ENCODE peak calls at places on chromosomes 4 and X, in nine cellular contexts. W is fibroblast of the conjunctiva; R is foreskin fibroblast; B is activated effector memory CD4-positive, alpha-beta T cell treated with Interleukin-2 at 50 U/mL for 16 hours; O is heart right ventricle; A is WTC11; N is neuronal stem cell; Z is HT-29; F is HFF-Myc. K is an unnamed sample.

GRCh38 chr4:14410469-14410868 is 591.8 kb upstream of the CPEB2 start:
- DNase-seq in W (no peak), R (no peak), B (no peak), O (no peak), A (no peak), N (no peak), Z (no peak), F (no peak), K (no peak)

GRCh38 chr4:111813565-111814140 is 331.6 kb upstream of the FAM241A start:
- DNase-seq in W (no peak), R (no peak), B (no peak), O (no peak), A (no peak), N (no peak), Z (no peak), F (no peak), K (no peak)

GRCh38 chr4:136687118-136687517 is 845.2 kb downstream of the PCDH18 start:
- DNase-seq in W (no peak), R (no peak), B (no peak), O (no peak), A (peak), N (no peak), Z (peak), F (no peak), K (no peak)

GRCh38 chr4:108480881-108481280 is 139.5 kb upstream of the RPL34 start:
- DNase-seq in W (no peak), R (no peak), B (no peak), O (no peak), A (no peak), N (no peak), Z (no peak), F (no peak), K (no peak)

GRCh38 chr4:7052923-7053715 is 9.9 kb downstream of the TADA2B start:
- DNase-seq in W (no peak), R (peak), B (no peak), O (peak), A (no peak), N (no peak), Z (no peak), F (no peak), K (peak)

GRCh38 chr4:83561381-83561780 is 25.5 kb downstream of the GPAT3 start:
- DNase-seq in W (peak), R (peak), B (no peak), O (no peak), A (no peak), N (no peak), Z (peak), F (no peak), K (no peak)

GRCh38 chrX:110008001-110008635 is 5.2 kb downstream of the TMEM164 start:
- DNase-seq in W (no peak), R (no peak), B (no peak), O (no peak), A (no peak), N (no peak), Z (no peak), F (no peak), K (no peak)

GRCh38 chr4:87299898-87300297 is 22.8 kb downstream of the HSD17B13 start:
- DNase-seq in W (no peak), R (no peak), B (no peak), O (no peak), A (no peak), N (no peak), Z (no peak), F (no peak), K (no peak)

GRCh38 chr4:1503583-1504471 is 97.6 kb upstream of the NKX1-1 start:
- DNase-seq in W (no peak), R (no peak), B (no peak), O (no peak), A (peak), N (no peak), Z (no peak), F (no peak), K (no peak)

GRCh38 chrX:15055146-15055930 is 182.1 kb downstream of the MOSPD2 start:
- DNase-seq in W (no peak), R (peak), B (no peak), O (no peak), A (no peak), N (no peak), Z (no peak), F (no peak), K (no peak)

GRCh38 chrX:130909469-130910136 is 6.6 kb upstream of the ENOX2 start:
- DNase-seq in W (no peak), R (no peak), B (no peak), O (no peak), A (no peak), N (no peak), Z (no peak), F (no peak), K (no peak)

GRCh38 chrX:138745215-138745614 is 33.7 kb upstream of the FGF13 start:
- DNase-seq in W (peak), R (peak), B (no peak), O (no peak), A (no peak), N (peak), Z (peak), F (peak), K (no peak)

GRCh38 chrX:2692221-2693122 is 1.4 kb downstream of the CD99 start:
- DNase-seq in W (no peak), R (peak), B (no peak), O (peak), A (no peak), N (no peak), Z (no peak), F (no peak), K (peak)

GRCh38 chr4:138204507-138204906 is 37.6 kb downstream of the SLC7A11 start:
- DNase-seq in W (no peak), R (no peak), B (no peak), O (no peak), A (no peak), N (no peak), Z (peak), F (no peak), K (no peak)

GRCh38 chr4:30718021-30718888 is 1.9 kb upstream of the PCDH7 start:
- DNase-seq in W (no peak), R (peak), B (no peak), O (peak), A (peak), N (peak), Z (no peak), F (no peak), K (peak)

GRCh38 chrX:44874481-44875184 is 1.6 kb downstream of the KDM6A start:
- DNase-seq in W (no peak), R (peak), B (no peak), O (no peak), A (no peak), N (no peak), Z (peak), F (no peak), K (no peak)

GRCh38 chrX:15269618-15270521 is at the start of gene ASB9:
- DNase-seq in W (peak), R (peak), B (peak), O (no peak), A (peak), N (no peak), Z (peak), F (peak), K (peak)